ENCODE peak calls at places on chromosome 2, in six cellular contexts. R, T, P, M, O and K are unnamed samples.

GRCh38 chr2:170235860-170236638 is 58.1 kb downstream of the MYO3B start:
- DNase-seq in T (peak), R (no peak), P (peak), M (peak), O (no peak), K (no peak)

GRCh38 chr2:98329549-98329948 is 16.7 kb upstream of the CNGA3 start:
- DNase-seq in O (no peak), M (no peak), T (no peak), P (no peak), R (no peak), K (no peak)

GRCh38 chr2:208125242-208125641 is 918 bp upstream of the CRYGD start:
- DNase-seq in R (no peak), O (no peak), P (no peak), M (no peak), T (no peak), K (no peak)

GRCh38 chr2:170819941-170820646 is 3.4 kb downstream of the GAD1 start:
- DNase-seq in R (no peak), T (peak), M (no peak), O (no peak), P (no peak), K (no peak)

GRCh38 chr2:98013407-98014042 is 17.8 kb upstream of the TMEM131 start:
- DNase-seq in T (no peak), P (no peak), R (no peak), M (no peak), O (no peak), K (no peak)

GRCh38 chr2:30255466-30256408 is 24.4 kb downstream of the LBH start:
- DNase-seq in O (no peak), R (no peak), M (no peak), P (no peak), T (no peak), K (no peak)

GRCh38 chr2:150165988-150166965 is 321.2 kb downstream of the RND3 start:
- DNase-seq in P (no peak), M (no peak), T (no peak), O (no peak), R (no peak), K (no peak)

GRCh38 chr2:233828546-233829192 is 25.7 kb downstream of the HJURP start:
- DNase-seq in M (no peak), T (no peak), R (no peak), O (no peak), P (no peak), K (peak)

GRCh38 chr2:19547321-19547720 is 188.9 kb upstream of the OSR1 start:
- DNase-seq in M (no peak), P (no peak), R (no peak), T (no peak), O (no peak), K (no peak)

GRCh38 chr2:23594079-23594494 is 209.1 kb downstream of the KLHL29 start:
- DNase-seq in P (no peak), R (peak), T (no peak), M (no peak), O (no peak), K (no peak)

GRCh38 chr2:148982282-148982681 is 56.2 kb upstream of the LYPD6B start:
- DNase-seq in T (no peak), O (no peak), P (no peak), M (no peak), R (no peak), K (no peak)

GRCh38 chr2:203583696-203584095 is 48.6 kb upstream of the RAPH1 start:
- DNase-seq in T (no peak), O (no peak), R (no peak), P (no peak), M (peak), K (no peak)

GRCh38 chr2:60884795-60885194 is 3.4 kb downstream of the REL start:
- DNase-seq in R (no peak), T (no peak), P (no peak), O (no peak), M (peak), K (no peak)

GRCh38 chr2:197558393-197558792 is 42.5 kb downstream of the MOB4 start:
- DNase-seq in R (no peak), T (no peak), M (no peak), P (no peak), O (no peak), K (no peak)

GRCh38 chr2:86360781-86361180 is 23.4 kb upstream of the REEP1 start:
- DNase-seq in O (no peak), M (no peak), P (no peak), R (no peak), T (no peak), K (no peak)

GRCh38 chr2:10230499-10230898 is 72.2 kb upstream of the HPCAL1 start:
- DNase-seq in R (no peak), M (no peak), T (no peak), P (no peak), O (no peak), K (no peak)

GRCh38 chr2:29749041-29749440 is 172.3 kb downstream of the ALK start:
- DNase-seq in R (no peak), P (no peak), T (no peak), M (peak), O (no peak), K (no peak)

GRCh38 chr2:246489-247145 is 17.2 kb downstream of the SH3YL1 start:
- DNase-seq in T (peak), P (no peak), O (no peak), R (no peak), M (peak), K (no peak)

GRCh38 chr2:37527362-37527761 is 144.1 kb downstream of the CDC42EP3 start:
- DNase-seq in M (no peak), P (no peak), R (no peak), T (no peak), O (no peak), K (no peak)

GRCh38 chr2:54570925-54571694 is 115.0 kb downstream of the SPTBN1 start:
- DNase-seq in P (peak), R (peak), T (no peak), M (peak), O (no peak), K (no peak)

GRCh38 chr2:27798476-27798875 is 27.0 kb downstream of the MRPL33 start:
- DNase-seq in R (peak), P (no peak), T (no peak), O (no peak), M (no peak), K (no peak)

GRCh38 chr2:121819846-121820245 is 64.4 kb downstream of the TSN start:
- DNase-seq in R (no peak), T (no peak), P (no peak), O (no peak), M (no peak), K (no peak)

GRCh38 chr2:17538022-17538843 is 2.3 kb upstream of the VSNL1 start:
- DNase-seq in R (peak), P (peak), O (no peak), M (no peak), T (peak), K (no peak)

GRCh38 chr2:122063716-122064115 is 308.3 kb downstream of the TSN start:
- DNase-seq in T (no peak), O (no peak), P (no peak), M (peak), R (no peak), K (no peak)

GRCh38 chr2:39989888-39990287 is 210.8 kb upstream of the THUMPD2 start:
- DNase-seq in P (no peak), R (no peak), O (no peak), T (no peak), M (no peak), K (no peak)

GRCh38 chr2:73111300-73112025 is 1.3 kb downstream of the RAB11FIP5 start:
- DNase-seq in O (no peak), T (peak), M (peak), R (no peak), P (peak), K (no peak)

GRCh38 chr2:235092854-235093253 is 141.0 kb downstream of the SH3BP4 start:
- DNase-seq in P (no peak), M (no peak), T (no peak), R (no peak), O (no peak), K (no peak)

DNA sequence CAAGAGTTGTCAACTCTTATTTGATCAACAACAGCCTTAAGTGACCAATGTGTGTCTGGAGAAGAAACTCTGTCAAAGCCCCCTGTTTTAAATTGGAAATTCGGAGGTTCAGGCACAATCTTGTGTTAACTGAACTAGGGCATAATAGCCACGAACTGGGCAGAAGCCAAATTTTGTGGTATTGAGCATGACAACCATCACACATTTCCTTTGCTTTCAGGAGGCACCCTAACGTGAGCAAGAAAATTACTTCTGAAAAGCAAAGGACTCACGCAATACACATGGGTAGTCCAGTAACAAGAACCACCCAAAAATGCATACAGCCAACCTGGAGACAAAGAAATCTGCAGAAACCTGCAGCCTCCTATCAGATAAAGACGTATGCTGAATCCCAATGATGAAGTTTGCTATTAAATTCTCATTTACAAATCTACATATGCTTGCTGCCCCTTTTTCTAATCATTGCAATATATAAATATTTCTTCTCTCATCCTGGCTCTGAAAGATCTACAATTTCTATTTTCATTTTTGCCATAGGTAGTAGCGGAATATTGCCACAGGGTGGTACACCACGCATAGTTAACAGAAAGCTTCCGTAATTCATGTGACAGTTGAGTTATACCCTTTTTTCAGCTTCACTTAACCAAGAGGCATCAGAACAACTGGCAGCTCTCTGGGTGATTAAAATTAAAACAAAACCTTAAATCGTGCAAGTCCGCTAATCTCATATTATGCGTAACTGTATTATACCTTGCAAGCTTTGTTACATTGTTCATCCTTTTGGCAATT is 495.8 kb downstream of the NRXN1 start:
- DNase-seq in P (no peak), M (peak), O (no peak), R (no peak), T (peak), K (no peak)
- TF ChIP-seq CTCF in P (peak), M (peak), O (no peak), R (no peak), T (peak), K (no peak)

DNA sequence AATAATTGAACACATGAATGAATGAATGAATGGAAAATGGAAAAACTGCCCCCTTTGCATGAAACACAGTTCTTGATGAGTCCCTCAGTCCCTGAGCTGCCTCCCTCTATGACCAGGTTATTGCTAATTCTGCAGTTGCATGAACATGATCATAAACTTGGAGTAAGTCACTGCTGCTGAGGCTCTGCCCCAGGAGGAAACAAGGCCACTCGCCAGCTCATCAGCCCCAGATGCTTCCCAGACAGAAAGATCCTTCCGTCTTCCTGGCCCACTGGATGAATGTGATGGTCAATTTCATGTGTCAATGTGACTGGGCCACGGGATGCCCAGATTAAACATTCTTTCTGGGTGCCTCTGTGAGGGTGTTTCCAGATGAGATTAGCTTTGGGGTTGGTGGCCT is 16.4 kb downstream of the GPR45 start:
- DNase-seq in O (no peak), R (no peak), M (no peak), P (no peak), T (no peak), K (no peak)
- TF ChIP-seq CTCF in O (no peak), R (no peak), M (no peak), P (no peak), T (no peak), K (no peak)

DNA sequence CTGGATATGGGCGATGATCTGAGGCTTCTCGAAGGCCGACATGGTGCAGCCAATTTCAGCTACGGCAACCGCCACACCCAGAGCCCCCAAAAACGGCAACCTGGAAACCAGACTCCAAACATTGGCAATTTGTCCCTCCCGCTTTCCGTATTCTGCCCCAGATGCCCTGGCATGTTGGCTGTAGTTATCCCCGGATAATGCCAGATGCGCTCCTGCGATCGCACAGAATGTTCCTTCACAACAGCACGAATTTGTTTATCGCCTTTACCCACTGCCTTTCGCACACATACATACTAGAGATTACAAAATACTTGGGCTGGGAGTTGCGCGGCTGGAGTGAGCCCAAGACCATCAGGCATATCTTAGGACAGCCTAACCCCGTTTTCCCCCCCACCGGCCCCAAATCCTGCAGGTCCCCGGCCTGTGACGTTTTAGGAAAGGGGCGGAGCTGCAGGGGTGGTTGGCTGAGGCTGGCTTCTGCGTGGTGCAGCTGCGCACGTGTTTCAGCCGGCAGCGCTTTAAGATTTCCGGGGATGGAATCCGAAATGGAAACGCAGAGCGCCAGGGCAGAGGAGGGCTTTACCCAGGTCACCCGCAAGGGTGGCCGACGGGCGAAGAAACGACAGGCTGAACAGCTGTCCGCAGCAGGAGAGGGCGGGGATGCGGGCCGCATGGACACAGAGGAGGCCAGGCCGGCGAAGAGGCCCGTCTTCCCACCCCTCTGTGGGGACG is at the start of gene PNO1:
- DNase-seq in O (peak), P (peak), T (peak), M (peak), R (peak), K (peak)
- TF ChIP-seq CTCF in O (no peak), P (no peak), T (no peak), M (no peak), R (peak), K (no peak)

DNA sequence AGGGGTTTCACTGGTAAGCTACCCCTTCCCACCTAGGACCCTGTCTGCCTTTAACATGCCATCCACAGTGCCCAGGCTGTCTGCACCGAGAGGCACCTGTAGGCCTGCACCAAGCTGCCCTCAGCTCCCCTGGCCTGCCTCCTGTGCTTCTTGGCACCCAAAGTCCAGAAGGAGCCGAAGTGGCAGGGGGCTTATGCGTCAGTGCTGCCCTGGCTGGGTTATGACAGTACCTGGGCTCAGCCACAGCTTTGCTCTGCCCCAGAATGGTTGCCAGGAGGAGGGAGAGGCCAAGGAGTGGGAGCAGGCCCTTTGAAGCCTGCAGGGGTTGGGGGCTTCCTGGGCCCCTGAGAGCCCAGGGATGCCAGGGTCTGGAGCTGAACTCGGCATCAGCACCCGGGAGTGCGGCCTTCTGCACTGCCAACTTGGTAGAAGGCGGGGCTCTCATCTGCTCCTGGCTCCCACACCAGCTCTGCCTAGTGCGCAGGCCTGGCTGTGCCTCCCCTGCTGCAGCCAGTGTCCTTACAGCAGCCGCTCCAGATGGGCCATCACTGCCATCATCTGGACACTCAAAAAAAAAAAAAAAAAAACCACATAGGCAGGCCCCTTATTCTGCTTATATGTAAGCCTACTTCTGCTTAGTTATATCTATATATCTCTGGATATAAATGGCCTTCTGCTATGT is 155.4 kb downstream of the THSD7B start:
- DNase-seq in M (no peak), T (no peak), P (no peak), O (no peak), R (no peak), K (no peak)
- TF ChIP-seq CTCF in M (no peak), T (no peak), P (no peak), O (no peak), R (no peak), K (no peak)

GRCh38 chr2:1405124-1405523 is 8.1 kb upstream of the TPO start:
- DNase-seq in T (no peak), R (no peak), M (no peak), O (no peak), P (no peak), K (no peak)
- TF ChIP-seq CTCF in T (no peak), R (no peak), M (no peak), O (no peak), P (no peak), K (no peak)

GRCh38 chr2:48080534-48081316 is 174.4 kb upstream of the FBXO11 start:
- DNase-seq in R (no peak), P (no peak), T (no peak), M (no peak), O (no peak), K (no peak)
- TF ChIP-seq CTCF in R (no peak), P (no peak), T (no peak), M (no peak), O (no peak), K (no peak)

DNA sequence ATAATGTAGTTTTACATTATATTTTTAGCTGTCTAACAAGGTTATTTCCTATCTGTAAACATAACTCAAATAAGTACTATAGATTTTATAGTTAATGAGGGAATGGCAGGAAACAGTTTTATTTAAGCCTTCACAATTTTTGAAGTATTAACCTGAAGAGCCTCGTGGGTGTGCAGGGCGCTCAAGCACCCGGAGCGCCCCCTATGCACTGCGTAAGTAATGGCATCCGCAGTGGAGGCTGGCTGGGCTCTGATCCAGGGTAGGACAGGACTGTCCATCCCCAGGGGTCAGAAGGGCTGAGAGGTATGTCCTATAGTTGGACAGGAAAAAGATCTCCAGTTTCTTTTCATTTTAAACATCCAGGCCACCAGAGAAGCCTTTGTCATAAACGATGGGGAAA is 8.2 kb upstream of the GBX2 start:
- DNase-seq in P (no peak), R (no peak), T (no peak), O (no peak), M (no peak), K (no peak)
- TF ChIP-seq CTCF in P (peak), R (peak), T (peak), O (no peak), M (peak), K (no peak)

GRCh38 chr2:153819056-153819455 is 52.7 kb upstream of the GALNT13 start:
- DNase-seq in M (no peak), T (no peak), R (no peak), P (no peak), O (no peak), K (no peak)

GRCh38 chr2:153823880-153824279 is 47.8 kb upstream of the GALNT13 start:
- DNase-seq in P (no peak), R (no peak), O (no peak), M (no peak), T (no peak), K (no peak)

GRCh38 chr2:153818242-153818641 is 53.5 kb upstream of the GALNT13 start:
- DNase-seq in P (no peak), R (no peak), O (no peak), T (no peak), M (no peak), K (no peak)

DNA sequence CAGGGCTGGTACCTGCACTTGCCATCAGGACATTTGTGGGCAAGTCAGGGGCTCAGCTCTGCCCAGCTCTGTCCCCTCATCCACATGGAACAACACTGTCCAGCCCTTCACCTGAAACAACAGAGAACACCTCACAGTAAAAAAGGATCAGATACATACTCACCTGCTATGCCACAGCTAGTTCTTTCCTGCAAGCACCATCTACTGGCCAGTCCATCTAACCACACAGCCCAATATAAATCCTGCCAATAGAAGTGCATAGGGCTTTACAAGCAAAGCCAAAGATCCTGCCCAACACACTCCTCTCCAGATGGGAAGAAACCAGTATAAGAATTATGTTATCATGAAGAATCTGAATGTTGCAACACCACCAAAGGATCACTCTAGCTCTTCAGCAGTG is 52.2 kb upstream of the GALNT13 start:
- DNase-seq in T (no peak), P (no peak), R (no peak), M (no peak), O (no peak), K (no peak)
- TF ChIP-seq CTCF in T (no peak), P (no peak), R (no peak), M (no peak), O (no peak), K (no peak)

DNA sequence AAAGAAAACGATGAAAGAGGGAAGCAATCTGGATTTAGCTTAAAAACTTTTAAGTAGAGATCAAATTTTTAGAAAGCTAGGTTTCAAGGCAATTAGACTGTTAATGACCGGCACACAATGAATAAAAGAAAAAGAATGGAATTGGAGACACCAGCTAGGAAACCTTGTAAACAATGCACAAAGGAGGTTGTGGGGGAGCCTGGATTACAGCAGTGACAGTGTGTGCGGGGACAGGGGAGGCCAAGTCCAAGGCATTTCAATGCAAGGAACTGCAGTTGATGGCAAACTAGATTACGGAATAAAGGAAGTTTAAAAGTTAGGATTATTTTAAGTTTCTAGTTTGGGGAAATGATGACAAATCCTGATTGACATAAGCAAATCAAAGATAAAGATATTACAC is 74.5 kb downstream of the DTNB start:
- DNase-seq in P (no peak), M (no peak), R (no peak), T (no peak), O (no peak), K (no peak)
- TF ChIP-seq CTCF in P (no peak), M (no peak), R (no peak), T (no peak), O (no peak), K (no peak)